ENCODE peak calls at places on chromosomes 16 and 17, in five cellular contexts. One of them, this sample, is unnamed.
A peak's percentile ranks its signal among the peaks of the same experiment; 100 is the strongest.

GRCh38 chr17:48732688-48733629 is 4.4 kb upstream of the HOXB13 start:
- DNase-seq in left lung: peak; percentile 68
- DNase-seq in NCI-H2029: no peak
- DNase-seq in naive thymus-derived CD4-positive, alpha-beta T cell: no peak
- DNase-seq in activated naive CD4-positive, alpha-beta T cell: no peak
- DNase-seq in this sample: no peak

GRCh38 chr17:80830020-80830780 is 161.4 kb upstream of the CHMP6 start:
- DNase-seq in NCI-H2029: no peak
- DNase-seq in naive thymus-derived CD4-positive, alpha-beta T cell: no peak
- DNase-seq in left lung: peak; percentile 55
- DNase-seq in activated naive CD4-positive, alpha-beta T cell: no peak
- DNase-seq in this sample: peak; percentile 48

GRCh38 chr17:12485361-12485911 is 180.3 kb upstream of the MYOCD start:
- DNase-seq in activated naive CD4-positive, alpha-beta T cell: no peak
- DNase-seq in NCI-H2029: no peak
- DNase-seq in naive thymus-derived CD4-positive, alpha-beta T cell: no peak
- DNase-seq in left lung: no peak
- DNase-seq in this sample: no peak

GRCh38 chr16:65884018-65884417 is 482.5 kb upstream of the CDH5 start:
- DNase-seq in activated naive CD4-positive, alpha-beta T cell: no peak
- DNase-seq in NCI-H2029: no peak
- DNase-seq in left lung: no peak
- DNase-seq in naive thymus-derived CD4-positive, alpha-beta T cell: no peak
- DNase-seq in this sample: no peak

GRCh38 chr17:31629696-31630470 is 229.2 kb downstream of the COPRS start:
- DNase-seq in left lung: no peak
- DNase-seq in activated naive CD4-positive, alpha-beta T cell: no peak
- DNase-seq in NCI-H2029: no peak
- DNase-seq in naive thymus-derived CD4-positive, alpha-beta T cell: no peak
- DNase-seq in this sample: no peak

GRCh38 chr17:40035162-40035559 is 19.0 kb downstream of the MED24 start:
- DNase-seq in left lung: no peak
- DNase-seq in NCI-H2029: no peak
- DNase-seq in naive thymus-derived CD4-positive, alpha-beta T cell: no peak
- DNase-seq in activated naive CD4-positive, alpha-beta T cell: no peak
- DNase-seq in this sample: no peak

GRCh38 chr16:14957576-14958322 is 17.1 kb upstream of the PDXDC1 start:
- DNase-seq in activated naive CD4-positive, alpha-beta T cell: no peak
- DNase-seq in naive thymus-derived CD4-positive, alpha-beta T cell: no peak
- DNase-seq in left lung: peak; percentile 83
- DNase-seq in NCI-H2029: no peak
- DNase-seq in this sample: no peak

GRCh38 chr17:1012823-1013728 is 16.1 kb downstream of the TIMM22 start:
- DNase-seq in left lung: no peak
- DNase-seq in activated naive CD4-positive, alpha-beta T cell: no peak
- DNase-seq in naive thymus-derived CD4-positive, alpha-beta T cell: no peak
- DNase-seq in NCI-H2029: no peak
- DNase-seq in this sample: no peak

GRCh38 chr17:60167095-60167741 is 17.4 kb downstream of the CA4 start:
- DNase-seq in NCI-H2029: peak; percentile 50
- DNase-seq in naive thymus-derived CD4-positive, alpha-beta T cell: no peak
- DNase-seq in activated naive CD4-positive, alpha-beta T cell: no peak
- DNase-seq in left lung: no peak
- DNase-seq in this sample: no peak

GRCh38 chr16:53668869-53669268 is 34.8 kb downstream of the RPGRIP1L start:
- DNase-seq in activated naive CD4-positive, alpha-beta T cell: no peak
- DNase-seq in naive thymus-derived CD4-positive, alpha-beta T cell: no peak
- DNase-seq in NCI-H2029: no peak
- DNase-seq in left lung: no peak
- DNase-seq in this sample: no peak

GRCh38 chr17:28384281-28385036 is 13.0 kb downstream of the SARM1 start:
- DNase-seq in naive thymus-derived CD4-positive, alpha-beta T cell: peak; percentile 67
- DNase-seq in left lung: peak; percentile 90
- DNase-seq in activated naive CD4-positive, alpha-beta T cell: no peak
- DNase-seq in NCI-H2029: peak; percentile 71
- DNase-seq in this sample: peak; percentile 80

GRCh38 chr16:49457196-49457595 is 83.6 kb downstream of the C16orf78 start:
- DNase-seq in left lung: no peak
- DNase-seq in activated naive CD4-positive, alpha-beta T cell: no peak
- DNase-seq in NCI-H2029: no peak
- DNase-seq in naive thymus-derived CD4-positive, alpha-beta T cell: no peak
- DNase-seq in this sample: no peak

GRCh38 chr16:30895592-30896202 is 717 bp upstream of the CTF1 start:
- DNase-seq in activated naive CD4-positive, alpha-beta T cell: no peak
- DNase-seq in left lung: peak; percentile 59
- DNase-seq in NCI-H2029: no peak
- DNase-seq in naive thymus-derived CD4-positive, alpha-beta T cell: peak; percentile 28
- DNase-seq in this sample: no peak

GRCh38 chr16:61823326-61823725 is 212.9 kb downstream of the CDH8 start:
- DNase-seq in NCI-H2029: no peak
- DNase-seq in naive thymus-derived CD4-positive, alpha-beta T cell: no peak
- DNase-seq in left lung: no peak
- DNase-seq in activated naive CD4-positive, alpha-beta T cell: no peak
- DNase-seq in this sample: no peak

GRCh38 chr17:79188048-79188447 is 113.4 kb downstream of the ENGASE start:
- DNase-seq in naive thymus-derived CD4-positive, alpha-beta T cell: no peak
- DNase-seq in NCI-H2029: no peak
- DNase-seq in left lung: peak; percentile 69
- DNase-seq in activated naive CD4-positive, alpha-beta T cell: no peak
- DNase-seq in this sample: no peak

GRCh38 chr17:32319548-32319905 is 22.4 kb downstream of the C17orf75 start:
- DNase-seq in left lung: peak; percentile 91
- DNase-seq in NCI-H2029: peak; percentile 38
- DNase-seq in naive thymus-derived CD4-positive, alpha-beta T cell: peak; percentile 47
- DNase-seq in activated naive CD4-positive, alpha-beta T cell: peak; percentile 52
- DNase-seq in this sample: peak; percentile 85

GRCh38 chr16:48596326-48596725 is 13.7 kb downstream of the N4BP1 start:
- DNase-seq in NCI-H2029: no peak
- DNase-seq in naive thymus-derived CD4-positive, alpha-beta T cell: no peak
- DNase-seq in activated naive CD4-positive, alpha-beta T cell: no peak
- DNase-seq in left lung: no peak
- DNase-seq in this sample: peak; percentile 93

GRCh38 chr17:28509784-28510183 is 3.6 kb downstream of the FOXN1 start:
- DNase-seq in naive thymus-derived CD4-positive, alpha-beta T cell: no peak
- DNase-seq in NCI-H2029: no peak
- DNase-seq in activated naive CD4-positive, alpha-beta T cell: no peak
- DNase-seq in left lung: no peak
- DNase-seq in this sample: no peak